ENCODE peak calls at places on chromosome 19, in six cellular contexts. E is transverse colon, D is keratinocyte, P is GM23248, S is psoas muscle, C is GM12878. T is an unnamed sample.
A peak's percentile ranks its signal among the peaks of the same experiment; 100 is the strongest.

GRCh38 chr19:442085-442484 is 18.7 kb downstream of the SHC2 start:
- DNase-seq in E (no peak), D (no peak), P (no peak), S (no peak), C (no peak), T (no peak)

GRCh38 chr19:46040952-46041500 is at the start of gene IGFL4:
- DNase-seq in E (no peak), D (no peak), P (no peak), S (no peak), C (no peak), T (no peak)

GRCh38 chr19:33039815-33040214 is 24.9 kb downstream of the RHPN2 start:
- DNase-seq in E (no peak), D (no peak), P (no peak), S (no peak), C (no peak), T (no peak)

GRCh38 chr19:48571378-48572162 is 19.6 kb downstream of the SULT2B1 start:
- DNase-seq in E (no peak), D (no peak), P (no peak), S (no peak), C (no peak), T (no peak)

GRCh38 chr19:558770-559439 is 13.5 kb upstream of the BSG start:
- DNase-seq in E (peak; percentile 47), D (no peak), P (no peak), S (no peak), C (no peak), T (no peak)

GRCh38 chr19:56153507-56153906 is 12.4 kb downstream of the ZNF444 start:
- DNase-seq in E (no peak), D (no peak), P (no peak), S (no peak), C (no peak), T (no peak)

GRCh38 chr19:29928831-29929230 is 13.2 kb upstream of the URI1 start:
- DNase-seq in E (no peak), D (no peak), P (no peak), S (no peak), C (peak; percentile 72), T (no peak)

GRCh38 chr19:45016388-45017314 is 15.4 kb downstream of the RELB start:
- DNase-seq in E (peak; percentile 74), D (no peak), P (peak; percentile 91), S (peak; percentile 72), C (peak; percentile 94), T (no peak)

GRCh38 chr19:52269338-52270261 is at the start of gene ZNF766:
- DNase-seq in E (peak; percentile 98), D (peak; percentile 48), P (peak; percentile 98), S (peak; percentile 99), C (peak; percentile 69), T (peak; percentile 93)

GRCh38 chr19:7679017-7679720 is 1.5 kb upstream of the TRAPPC5 start:
- DNase-seq in E (peak; percentile 43), D (no peak), P (no peak), S (peak; percentile 64), C (no peak), T (no peak)

DNA sequence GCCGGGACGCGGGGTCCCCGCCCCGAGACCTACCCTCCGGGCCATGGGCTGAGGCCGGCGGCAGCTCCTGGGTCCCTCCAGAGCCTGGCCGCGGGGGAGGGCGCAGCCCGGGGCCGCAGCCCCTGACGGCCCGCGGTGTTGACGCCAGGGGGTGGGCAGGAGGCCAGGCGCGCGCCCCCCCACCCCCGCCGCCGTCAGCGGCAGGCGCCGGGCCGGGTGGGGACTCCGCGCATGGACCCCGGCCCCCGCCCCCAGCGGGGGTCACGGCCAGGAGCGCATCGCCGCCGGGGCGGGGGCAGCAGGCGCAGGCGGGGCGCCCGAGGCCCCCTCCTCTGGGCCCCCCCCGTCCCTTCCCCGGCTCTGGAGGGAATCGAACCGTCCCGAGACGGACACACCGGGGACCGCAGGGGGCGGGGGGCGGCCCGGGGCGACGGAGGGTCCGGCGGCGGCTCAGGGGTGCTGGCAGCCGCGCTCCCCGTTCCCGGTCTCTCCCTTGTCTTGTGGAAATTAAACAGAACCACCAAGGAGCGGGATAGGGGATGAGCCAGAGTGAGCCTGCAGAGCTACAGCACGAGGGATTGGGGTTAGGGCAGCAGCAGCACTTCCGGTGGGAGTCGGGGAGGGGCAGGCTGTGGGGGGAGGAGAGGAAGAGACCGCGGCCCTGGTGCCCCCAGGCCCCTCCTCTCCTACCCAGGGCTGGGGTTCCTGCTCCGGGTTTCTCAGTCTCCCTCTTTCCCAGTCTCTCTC is at the start of gene MEIS3:
- DNase-seq in E (no peak), D (no peak), P (peak; percentile 42), S (no peak), C (no peak), T (no peak)
- H3K4me1 ChIP-seq in E (no peaks in the 10 kb centered on the region), D (peaks cover 4% of the 10 kb centered on the region), P (peaks cover 4% of the 10 kb centered on the region), S (no peaks in the 10 kb centered on the region), C (no peaks in the 10 kb centered on the region), T (peaks cover 4% of the 10 kb centered on the region)

DNA sequence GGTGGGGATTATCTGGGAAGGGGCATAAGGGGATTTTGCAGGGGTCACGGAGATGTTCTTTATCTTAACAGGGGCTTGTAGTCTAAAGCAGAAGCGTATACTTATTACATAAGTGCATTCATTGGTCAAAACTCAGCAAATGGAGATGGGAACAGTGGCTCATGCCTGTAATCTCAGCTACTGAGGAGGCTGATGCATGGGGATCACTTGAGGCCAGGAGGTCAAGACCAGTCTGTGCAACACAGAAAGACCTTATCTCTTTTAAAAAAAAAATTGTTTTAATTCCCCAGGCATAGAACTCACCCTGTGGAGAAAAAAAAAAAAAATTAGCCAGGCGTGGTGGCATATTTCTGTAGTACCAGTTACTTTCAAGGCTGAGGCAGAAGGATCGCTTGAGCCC is 18.9 kb downstream of the FAM187B start:
- DNase-seq in E (no peak), D (no peak), P (no peak), S (no peak), C (no peak), T (no peak)
- H3K36me3 ChIP-seq in E (no peaks in the 10 kb centered on the region), D (no peaks in the 10 kb centered on the region), P (no peaks in the 10 kb centered on the region), S (no peaks in the 10 kb centered on the region), C (no peaks in the 10 kb centered on the region), T (no peaks in the 10 kb centered on the region)

GRCh38 chr19:3981373-3981735 is 3.9 kb downstream of the EEF2 start:
- DNase-seq in E (no peak), D (peak; percentile 41), P (peak; percentile 39), S (no peak), C (no peak), T (no peak)
- H3K4me1 ChIP-seq in E (peaks cover 10% of the 10 kb centered on the region), D (peaks cover 27% of the 10 kb centered on the region), P (peaks cover 7% of the 10 kb centered on the region), S (peaks cover 33% of the 10 kb centered on the region), C (peaks cover 10% of the 10 kb centered on the region), T (peaks cover 9% of the 10 kb centered on the region)

DNA sequence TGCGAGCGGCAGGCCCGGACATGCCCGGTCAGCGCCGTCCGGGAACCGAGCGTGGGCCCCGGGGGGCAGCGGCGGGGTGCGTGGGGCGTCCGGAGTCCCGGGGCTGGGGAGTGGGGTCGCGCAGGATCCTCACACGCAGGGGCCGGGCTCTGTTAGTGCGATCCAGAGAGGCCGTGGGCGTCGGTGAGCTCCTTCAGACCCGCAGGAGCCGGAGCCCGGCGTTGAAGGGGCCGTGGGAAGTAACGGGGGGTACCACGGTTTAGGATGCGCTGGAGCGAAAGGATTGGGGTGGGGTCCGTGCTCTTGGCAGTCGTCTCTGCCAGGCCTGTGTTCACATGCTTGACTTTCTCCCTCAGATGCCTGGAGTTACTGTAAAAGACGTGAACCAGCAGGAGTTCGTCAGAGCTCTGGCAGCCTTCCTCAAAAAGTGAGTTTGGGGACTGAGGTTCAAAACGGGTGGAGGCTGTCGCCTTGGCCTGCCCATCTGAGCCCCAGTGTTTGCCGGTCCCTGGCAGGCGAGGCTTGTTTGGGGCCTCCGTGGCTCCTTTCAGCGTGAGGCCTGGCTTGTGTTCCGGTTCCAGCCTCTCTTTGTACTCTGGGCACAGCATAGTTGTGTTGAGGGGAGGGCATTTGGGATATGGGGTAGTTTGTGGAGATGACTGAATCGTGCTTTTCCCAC is 503 bp downstream of the RPS19 start:
- DNase-seq in E (no peak), D (no peak), P (peak; percentile 56), S (peak; percentile 55), C (no peak), T (no peak)
- H3K36me3 ChIP-seq in E (no peaks in the 10 kb centered on the region), D (peaks cover 48% of the 10 kb centered on the region), P (peaks cover 45% of the 10 kb centered on the region), S (peaks cover 9% of the 10 kb centered on the region), C (peaks cover 26% of the 10 kb centered on the region), T (peaks cover 52% of the 10 kb centered on the region)